ENCODE peak calls at places on chromosomes 16 and 17, in ten cellular contexts. A is fibroblast of mammary gland, W is AG09309, E is epithelial cell of proximal tubule, Q is AG04450, K is heart right ventricle, L is adipocyte, R is HCT116, S is mammary epithelial cell, D is fibroblast of the aortic adventitia. F is an unnamed sample.

GRCh38 chr17:4968166-4968915 is 724 bp upstream of the SPAG7 start:
- DNase-seq in E (peak), Q (no peak), S (no peak), A (no peak), W (no peak), K (no peak), L (peak), R (no peak), D (peak), F (no peak)

GRCh38 chr17:61639818-61640217 is 48.8 kb upstream of the NACA2 start:
- DNase-seq in Q (no peak), R (no peak), E (no peak), A (no peak), K (no peak), L (no peak), W (no peak), S (no peak), D (no peak), F (no peak)

GRCh38 chr16:22327446-22327775 is 30.2 kb downstream of the POLR3E start:
- DNase-seq in K (no peak), A (no peak), L (no peak), R (no peak), E (no peak), W (no peak), D (no peak), S (no peak), Q (no peak), F (no peak)

GRCh38 chr16:85639529-85640253 is 26.6 kb downstream of the GSE1 start:
- DNase-seq in K (peak), L (no peak), E (no peak), R (no peak), S (no peak), D (no peak), W (no peak), Q (no peak), A (no peak), F (no peak)

GRCh38 chr17:48894886-48895285 is 2.3 kb downstream of the ATP5MC1 start:
- DNase-seq in R (no peak), D (no peak), E (no peak), L (no peak), K (no peak), S (no peak), A (no peak), W (no peak), Q (no peak), F (no peak)

GRCh38 chr17:77454560-77455095 is 313.9 kb downstream of the SEC14L1 start:
- DNase-seq in A (no peak), Q (no peak), W (no peak), L (no peak), S (peak), R (no peak), E (no peak), D (no peak), K (no peak), F (no peak)

GRCh38 chr16:87806608-87807546 is 41.1 kb upstream of the KLHDC4 start:
- DNase-seq in W (peak), Q (peak), E (no peak), L (peak), A (peak), S (peak), D (peak), K (peak), R (peak), F (peak)

GRCh38 chr17:47225436-47225858 is 16.3 kb downstream of the MYL4 start:
- DNase-seq in S (peak), Q (peak), W (peak), D (peak), A (peak), L (peak), E (peak), K (peak), R (peak), F (peak)

GRCh38 chr17:69059458-69060205 is 1.1 kb downstream of the ABCA9 start:
- DNase-seq in L (no peak), S (no peak), A (peak), Q (no peak), W (no peak), R (no peak), E (no peak), K (no peak), D (peak), F (peak)

GRCh38 chr17:42153919-42154491 is 784 bp downstream of the RAB5C start:
- DNase-seq in L (peak), S (no peak), E (no peak), R (no peak), W (no peak), D (peak), Q (no peak), A (peak), K (no peak), F (no peak)

GRCh38 chr16:17296412-17296811 is 174.3 kb downstream of the XYLT1 start:
- DNase-seq in Q (no peak), E (no peak), K (peak), S (no peak), D (no peak), A (no peak), L (no peak), R (no peak), W (no peak), F (no peak)

GRCh38 chr16:69049146-69049545 is 56.3 kb upstream of the HAS3 start:
- DNase-seq in K (no peak), Q (no peak), L (peak), W (no peak), D (peak), A (peak), E (no peak), S (peak), R (no peak), F (no peak)

GRCh38 chr16:21626659-21627277 is 25.6 kb downstream of the IGSF6 start:
- DNase-seq in K (no peak), L (peak), R (peak), E (peak), A (peak), Q (peak), S (peak), W (peak), D (peak), F (peak)

GRCh38 chr16:85045641-85046471 is 18.3 kb downstream of the KIAA0513 start:
- DNase-seq in L (no peak), E (no peak), Q (no peak), S (no peak), A (no peak), R (no peak), K (no peak), W (no peak), D (no peak), F (no peak)

GRCh38 chr17:29190808-29191207 is 10.6 kb upstream of the MYO18A start:
- DNase-seq in A (no peak), S (no peak), L (no peak), R (no peak), E (no peak), W (no peak), D (no peak), K (no peak), Q (no peak), F (no peak)

GRCh38 chr16:52451971-52452421 is 94.9 kb downstream of the TOX3 start:
- DNase-seq in K (no peak), D (no peak), W (no peak), E (no peak), A (no peak), L (no peak), Q (no peak), R (no peak), S (no peak), F (no peak)

GRCh38 chr17:63274156-63274555 is 171.9 kb downstream of the CYB561 start:
- DNase-seq in K (peak), L (no peak), Q (no peak), D (peak), W (no peak), S (no peak), R (peak), E (no peak), A (peak), F (no peak)

GRCh38 chr16:89035013-89035697 is 58.1 kb upstream of the CBFA2T3 start:
- DNase-seq in D (no peak), K (no peak), S (no peak), A (no peak), W (no peak), L (no peak), Q (no peak), R (no peak), E (no peak), F (no peak)

GRCh38 chr16:325375-326155 is 27.0 kb downstream of the AXIN1 start:
- DNase-seq in W (no peak), S (no peak), D (no peak), E (no peak), Q (no peak), A (no peak), K (no peak), R (no peak), L (no peak), F (no peak)
- H3K4me3 ChIP-seq in W (no peak), S (no peak), D (no peak), E (no peak), Q (no peak), A (no peak), K (no peak), R (no peak), L (no peak), F (no peak)

GRCh38 chr17:75087558-75088453 is at the start of gene SLC16A5:
- DNase-seq in K (peak), L (peak), Q (no peak), E (no peak), S (peak), W (no peak), A (peak), R (peak), D (peak), F (no peak)

GRCh38 chr17:75090871-75091854 is 3.4 kb downstream of the SLC16A5 start:
- DNase-seq in K (no peak), W (no peak), D (no peak), E (no peak), L (no peak), R (no peak), S (no peak), A (no peak), Q (no peak), F (no peak)

GRCh38 chr17:75088465-75088895 is 726 bp downstream of the SLC16A5 start:
- DNase-seq in W (no peak), D (no peak), E (no peak), Q (no peak), S (no peak), A (no peak), K (no peak), R (no peak), L (no peak), F (no peak)

GRCh38 chr17:75087182-75087557 is 584 bp upstream of the SLC16A5 start:
- DNase-seq in D (no peak), K (no peak), S (no peak), L (no peak), R (no peak), Q (no peak), A (no peak), E (no peak), W (no peak), F (no peak)

GRCh38 chr17:75088902-75089417 is 1.2 kb downstream of the SLC16A5 start:
- DNase-seq in Q (no peak), W (no peak), K (peak), S (no peak), R (no peak), L (no peak), D (no peak), A (peak), E (no peak), F (no peak)
- H3K4me3 ChIP-seq in Q (no peak), W (peak), K (peak), S (no peak), R (peak), L (peak), D (no peak), A (no peak), E (peak), F (no peak)

DNA sequence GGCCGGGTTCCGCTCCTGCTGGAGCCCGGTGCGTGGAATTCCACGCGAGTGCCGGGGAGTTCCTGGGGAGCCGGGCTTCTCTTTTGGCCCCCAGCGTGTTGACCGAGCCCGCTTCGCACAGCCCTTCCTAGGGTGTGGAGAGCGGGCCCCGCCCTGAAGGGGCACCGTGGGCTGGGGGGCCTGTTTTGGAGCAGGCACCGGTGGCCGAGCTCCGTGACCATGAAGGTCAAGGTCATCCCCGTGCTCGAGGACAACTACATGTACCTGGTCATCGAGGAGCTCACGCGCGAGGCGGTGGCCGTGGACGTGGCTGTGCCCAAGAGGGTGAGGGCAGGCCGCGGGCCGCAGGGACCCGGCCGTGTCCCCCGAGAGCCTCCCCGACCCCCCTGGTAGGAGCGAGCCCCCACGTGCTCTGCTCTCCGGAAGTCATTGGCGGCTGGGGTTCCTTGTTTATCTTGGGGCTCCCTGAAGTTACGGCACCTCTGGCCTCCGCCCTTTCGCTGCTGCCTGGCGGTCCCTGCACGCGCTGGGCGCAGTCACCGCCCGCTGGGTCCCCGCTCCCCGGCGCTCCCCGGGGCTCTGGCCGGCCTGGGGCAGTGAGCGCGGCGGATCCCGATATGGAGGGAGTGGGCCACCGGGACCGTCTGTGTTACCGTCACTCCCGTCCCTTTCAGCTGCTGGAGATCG is 528 bp downstream of the HAGHL start:
- DNase-seq in R (no peak), Q (no peak), D (no peak), E (no peak), W (no peak), S (no peak), L (peak), A (no peak), K (no peak), F (no peak)
- H3K4me3 ChIP-seq in R (peak), Q (peak), D (peak), E (peak), W (peak), S (peak), L (peak), A (peak), K (peak), F (peak)

DNA sequence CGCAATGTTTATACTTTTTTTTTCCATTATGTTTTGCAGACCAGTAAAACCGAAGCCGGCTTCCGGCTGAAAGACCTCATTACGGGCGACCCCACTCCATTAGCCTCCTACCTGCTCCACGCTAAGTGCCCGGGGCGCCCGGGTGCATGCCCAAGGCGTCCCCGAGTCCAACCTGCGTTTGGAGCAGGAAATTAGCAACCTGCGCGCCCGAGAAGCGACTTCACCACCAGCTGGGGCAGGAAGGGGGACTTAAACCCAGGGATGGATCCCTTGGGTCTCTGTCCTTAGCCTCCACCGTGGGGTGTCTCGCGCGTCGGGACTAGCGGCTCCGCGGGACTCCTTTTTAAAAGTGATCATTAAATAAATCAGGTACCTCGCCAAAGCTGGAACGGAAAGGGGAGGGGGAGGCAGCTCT is 1.7 kb downstream of the RBFOX3 start:
- DNase-seq in L (no peak), K (no peak), E (no peak), W (no peak), D (no peak), S (no peak), R (no peak), Q (no peak), A (no peak), F (no peak)
- H3K4me3 ChIP-seq in L (no peak), K (no peak), E (no peak), W (no peak), D (no peak), S (no peak), R (no peak), Q (no peak), A (no peak), F (no peak)

GRCh38 chr17:17683710-17684365 is 2.6 kb downstream of the RAI1 start:
- DNase-seq in K (no peak), R (no peak), A (no peak), D (peak), Q (no peak), W (no peak), S (no peak), E (no peak), L (peak), F (no peak)
- H3K4me3 ChIP-seq in K (no peak), R (peak), A (no peak), D (peak), Q (peak), W (peak), S (peak), E (peak), L (peak), F (no peak)

GRCh38 chr16:67546091-67546501 is 16.2 kb upstream of the CTCF start:
- DNase-seq in S (no peak), A (no peak), W (no peak), E (no peak), L (no peak), K (no peak), R (no peak), Q (no peak), D (no peak), F (no peak)
- H3K4me3 ChIP-seq in S (no peak), A (no peak), W (no peak), E (no peak), L (no peak), K (no peak), R (no peak), Q (no peak), D (no peak), F (no peak)

GRCh38 chr17:81339502-81340296 is 44.6 kb upstream of the SLC38A10 start:
- DNase-seq in R (no peak), A (no peak), S (no peak), K (no peak), L (no peak), E (no peak), Q (no peak), D (no peak), W (no peak), F (no peak)

GRCh38 chr17:81342700-81343070 is 47.6 kb upstream of the SLC38A10 start:
- DNase-seq in R (no peak), D (no peak), S (no peak), L (no peak), Q (no peak), K (no peak), E (no peak), W (no peak), A (no peak), F (no peak)

GRCh38 chr17:81340606-81341346 is 45.7 kb upstream of the SLC38A10 start:
- DNase-seq in A (no peak), R (no peak), L (no peak), K (peak), E (no peak), D (peak), S (no peak), Q (no peak), W (no peak), F (no peak)

GRCh38 chr17:81342062-81342699 is 47.1 kb upstream of the SLC38A10 start:
- DNase-seq in L (no peak), D (peak), Q (no peak), R (no peak), S (peak), E (no peak), A (peak), K (no peak), W (no peak), F (no peak)

GRCh38 chr17:81341347-81342061 is 46.4 kb upstream of the SLC38A10 start:
- DNase-seq in Q (no peak), E (no peak), L (no peak), K (no peak), D (no peak), A (peak), S (no peak), W (no peak), R (no peak), F (no peak)
- H3K4me3 ChIP-seq in Q (peak), E (peak), L (peak), K (peak), D (peak), A (peak), S (peak), W (no peak), R (no peak), F (peak)

DNA sequence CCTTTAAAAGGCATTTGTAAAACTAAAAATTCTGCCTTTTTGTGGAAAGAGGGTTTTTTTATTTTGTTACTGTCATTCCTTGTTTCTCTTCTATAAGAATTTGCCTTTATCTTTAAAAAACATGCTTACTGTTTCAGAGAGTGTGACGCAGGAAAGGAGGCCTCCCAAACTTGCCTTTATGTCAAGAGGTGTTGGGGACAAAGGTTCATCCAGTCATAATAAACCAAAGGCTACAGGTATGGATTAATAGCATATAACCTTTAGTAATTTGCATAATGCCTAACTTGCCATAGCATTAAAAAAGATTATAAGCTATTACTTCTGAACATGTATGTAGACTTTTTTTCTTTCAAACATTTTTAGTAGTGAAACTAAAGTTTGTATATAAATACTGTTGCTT is 34.2 kb downstream of the CYLD start:
- DNase-seq in R (no peak), K (no peak), E (no peak), W (no peak), D (no peak), S (no peak), L (no peak), Q (no peak), A (no peak), F (no peak)
- H3K4me3 ChIP-seq in R (no peak), K (no peak), E (no peak), W (no peak), D (no peak), S (no peak), L (no peak), Q (no peak), A (no peak), F (no peak)

GRCh38 chr17:35586569-35587073 is 501 bp upstream of the AP2B1 start:
- DNase-seq in E (no peak), A (no peak), L (no peak), D (no peak), Q (no peak), K (no peak), W (no peak), S (no peak), R (no peak), F (no peak)
- H3K4me3 ChIP-seq in E (peak), A (peak), L (peak), D (peak), Q (peak), K (peak), W (peak), S (peak), R (peak), F (peak)

F was measured in kidney epithelial cell.